ENCODE peak calls at places on chromosomes 2 and 18, in five cellular contexts. W is GM12865, K is heart left ventricle, C is A549, D is fibroblast of mammary gland. B is an unnamed sample.
A peak's percentile ranks its signal among the peaks of the same experiment; 100 is the strongest.

GRCh38 chr18:46268662-46269061 is 164.5 kb downstream of the HAUS1 start:
- DNase-seq in W (no peak), C (no peak), K (peak; percentile 55), D (no peak), B (no peak)

GRCh38 chr2:113686537-113686936 is 59.5 kb downstream of the RABL2A start:
- DNase-seq in W (no peak), C (no peak), D (peak; percentile 23), K (no peak), B (no peak)

GRCh38 chr2:214876815-214877214 is 67.3 kb upstream of the BARD1 start:
- DNase-seq in C (no peak), W (no peak), D (no peak), K (no peak), B (no peak)

GRCh38 chr18:361941-362913 is 94.4 kb upstream of the THOC1 start:
- DNase-seq in D (peak; percentile 99), C (no peak), K (peak; percentile 23), W (no peak), B (no peak)

GRCh38 chr2:8568543-8569302 is 113.1 kb upstream of the ID2 start:
- DNase-seq in W (no peak), K (no peak), D (no peak), C (no peak), B (peak; percentile 57)

GRCh38 chr18:31301201-31301655 is 16.7 kb upstream of the DSG1 start:
- DNase-seq in C (peak; percentile 10), W (no peak), K (peak; percentile 11), D (no peak), B (no peak)

GRCh38 chr2:186518945-186519344 is 32.9 kb downstream of the ZC3H15 start:
- DNase-seq in D (no peak), W (no peak), K (no peak), C (peak; percentile 51), B (no peak)

GRCh38 chr18:11136241-11136640 is 13.1 kb downstream of the PIEZO2 start:
- DNase-seq in C (no peak), W (no peak), D (no peak), K (no peak), B (no peak)

GRCh38 chr2:112582314-112582746 is 2.1 kb upstream of the CHCHD5 start:
- DNase-seq in C (peak; percentile 65), D (peak; percentile 78), W (peak; percentile 68), K (peak; percentile 12), B (no peak)

GRCh38 chr2:179751184-179751809 is 110.1 kb downstream of the ZNF385B start:
- DNase-seq in D (peak; percentile 58), K (no peak), W (peak; percentile 10), C (peak; percentile 27), B (no peak)

GRCh38 chr2:46547223-46548102 is 68.1 kb downstream of the TMEM247 start:
- DNase-seq in W (no peak), C (no peak), K (peak; percentile 60), D (no peak), B (peak; percentile 75)

GRCh38 chr2:46548521-46549144 is 69.3 kb downstream of the TMEM247 start:
- DNase-seq in C (no peak), D (no peak), K (no peak), W (no peak), B (peak; percentile 56)

GRCh38 chr2:46548103-46548486 is 68.7 kb downstream of the TMEM247 start:
- DNase-seq in D (no peak), K (peak; percentile 59), C (no peak), W (no peak), B (peak; percentile 71)

GRCh38 chr2:46549159-46549902 is 70.0 kb downstream of the TMEM247 start:
- DNase-seq in W (no peak), K (no peak), D (no peak), C (no peak), B (peak; percentile 65)

GRCh38 chr2:46545015-46545839 is 65.9 kb downstream of the TMEM247 start:
- DNase-seq in C (no peak), W (peak; percentile 85), K (no peak), D (no peak), B (peak; percentile 38)
- H3K4me3 ChIP-seq in C (no peak overlapping the region), W (peak overlapping the region; percentile 85), K (peak overlapping the region; percentile 71), D (no peak overlapping the region), B (peak overlapping the region; percentile 88)

GRCh38 chr2:153823880-153824279 is 47.8 kb upstream of the GALNT13 start:
- DNase-seq in K (no peak), C (no peak), W (no peak), D (peak; percentile 55), B (no peak)

GRCh38 chr2:153818242-153818641 is 53.5 kb upstream of the GALNT13 start:
- DNase-seq in K (no peak), D (no peak), C (no peak), W (no peak), B (no peak)

GRCh38 chr2:153819056-153819455 is 52.7 kb upstream of the GALNT13 start:
- DNase-seq in W (no peak), C (no peak), K (no peak), D (no peak), B (no peak)

DNA sequence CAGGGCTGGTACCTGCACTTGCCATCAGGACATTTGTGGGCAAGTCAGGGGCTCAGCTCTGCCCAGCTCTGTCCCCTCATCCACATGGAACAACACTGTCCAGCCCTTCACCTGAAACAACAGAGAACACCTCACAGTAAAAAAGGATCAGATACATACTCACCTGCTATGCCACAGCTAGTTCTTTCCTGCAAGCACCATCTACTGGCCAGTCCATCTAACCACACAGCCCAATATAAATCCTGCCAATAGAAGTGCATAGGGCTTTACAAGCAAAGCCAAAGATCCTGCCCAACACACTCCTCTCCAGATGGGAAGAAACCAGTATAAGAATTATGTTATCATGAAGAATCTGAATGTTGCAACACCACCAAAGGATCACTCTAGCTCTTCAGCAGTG is 52.2 kb upstream of the GALNT13 start:
- DNase-seq in W (no peak), D (no peak), C (peak; percentile 14), K (no peak), B (no peak)
- TF ChIP-seq CTCF in W (no peak), D (no peak), C (no peak), K (no peak), B (no peak)

DNA sequence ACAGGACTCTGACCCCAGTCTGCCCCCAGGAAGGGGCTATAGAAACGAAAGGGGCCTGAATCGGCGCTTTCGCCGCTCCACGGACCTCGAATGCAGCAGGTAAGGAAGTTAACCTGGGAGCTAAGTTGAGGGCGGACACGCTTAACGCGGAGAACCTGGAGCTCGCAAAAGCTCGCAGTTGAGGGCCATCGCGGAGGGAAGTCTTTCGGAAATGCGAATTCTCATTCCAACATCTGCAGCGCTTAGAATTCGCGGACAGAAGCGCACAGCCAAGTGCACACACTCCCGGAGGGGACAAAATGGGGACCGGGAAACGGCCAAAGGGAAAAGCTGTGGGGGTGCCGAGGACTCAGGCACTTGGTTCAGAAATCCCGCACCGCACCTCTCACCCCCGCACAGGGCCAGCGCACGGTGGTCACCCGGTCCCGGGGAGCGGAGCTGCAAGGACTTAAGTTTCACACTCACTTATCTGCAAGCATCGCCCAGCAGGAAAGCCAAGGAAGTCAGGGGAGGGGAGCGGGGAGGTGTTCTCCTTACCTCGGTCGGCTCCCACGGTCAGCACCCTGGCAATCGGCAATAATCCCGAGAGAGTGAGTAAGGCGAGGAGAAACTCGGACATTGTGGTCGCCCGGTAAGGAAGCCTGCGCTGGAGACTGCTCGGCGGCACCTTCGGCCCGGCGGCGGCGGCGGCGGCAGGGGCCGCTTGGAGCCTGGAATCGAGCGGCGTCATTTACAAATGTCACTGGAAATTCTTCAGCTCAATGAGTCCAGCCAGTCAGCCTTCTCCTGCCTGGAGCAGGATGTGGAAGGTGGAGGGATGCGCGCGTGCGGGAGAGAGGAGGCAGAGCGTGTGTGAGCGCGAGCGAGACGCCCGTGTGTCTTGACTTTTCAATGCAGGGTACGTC is 453 bp downstream of the LRP1B start:
- DNase-seq in D (peak; percentile 51), C (peak; percentile 25), W (peak; percentile 11), K (peak; percentile 12), B (peak; percentile 73)
- H3K4me3 ChIP-seq in D (peak overlapping the region; percentile 42), C (peak overlapping the region; percentile 43), W (peak overlapping the region; percentile 79), K (peak overlapping the region; percentile 50), B (peak overlapping the region; percentile 66)

DNA sequence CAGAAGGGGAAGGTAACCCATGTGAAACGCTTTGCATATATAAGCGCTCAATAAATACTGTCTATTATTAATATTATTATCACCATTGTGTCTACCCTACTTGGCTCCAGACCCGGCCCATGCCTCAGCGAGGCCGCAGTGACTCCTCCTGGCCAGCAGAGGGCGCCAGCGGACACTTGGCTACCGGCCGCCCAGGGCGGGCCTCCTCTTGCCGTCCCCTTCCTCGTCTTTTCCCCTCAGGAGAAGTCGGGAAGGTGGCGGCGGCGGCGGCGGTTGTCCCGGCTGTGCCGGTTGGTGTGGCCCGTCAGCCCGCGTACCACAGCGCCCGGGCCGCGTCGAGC is at the start of gene AGFG1:
- DNase-seq in C (peak; percentile 88), W (peak; percentile 84), D (peak; percentile 66), K (peak; percentile 84), B (peak; percentile 87)
- TF ChIP-seq CTCF in C (peak; percentile 90), W (peak; percentile 94), D (peak; percentile 93), K (peak; percentile 96), B (peak; percentile 98)

DNA sequence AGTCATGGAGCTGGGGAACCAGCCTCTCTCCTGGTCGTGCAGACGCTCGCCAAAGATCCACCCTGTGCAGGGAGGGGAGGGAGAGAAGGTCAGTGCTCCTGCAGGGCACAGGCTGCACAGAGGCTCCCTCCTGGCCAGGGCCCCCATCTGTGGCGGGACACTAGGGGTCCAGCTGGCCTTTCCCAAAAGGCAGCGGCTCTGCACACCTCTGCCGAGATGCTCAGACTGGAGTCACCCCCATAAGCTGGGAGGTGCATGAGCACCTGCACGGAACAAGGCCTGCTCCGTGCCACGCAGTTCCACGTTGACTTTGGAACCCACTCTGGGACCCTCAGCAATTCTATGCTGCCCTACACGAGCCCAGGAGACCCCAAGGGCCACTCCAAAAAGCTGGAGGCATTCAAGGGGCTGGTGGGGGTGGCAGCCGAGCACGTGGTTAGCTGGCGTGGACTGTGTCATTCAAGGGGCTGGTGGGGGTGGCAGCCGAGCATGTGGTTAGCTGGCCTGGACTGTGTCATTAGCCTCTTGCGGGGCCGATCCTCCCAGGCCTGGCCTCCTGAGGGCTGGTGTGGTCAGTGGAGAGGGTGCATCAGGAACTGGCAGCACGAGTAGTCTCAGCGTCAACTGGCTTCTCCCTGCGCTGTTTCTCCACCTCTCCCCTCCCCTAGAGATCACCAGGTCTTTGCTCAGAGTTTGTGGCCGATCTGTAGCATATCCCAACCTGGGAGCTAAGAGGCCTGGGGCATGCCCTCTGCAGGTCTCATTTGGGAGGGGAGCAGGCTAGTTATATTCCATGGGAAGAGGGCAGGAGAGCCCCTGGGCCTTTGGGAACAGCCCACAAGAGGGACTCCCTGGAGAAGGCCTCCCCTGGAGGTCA is 9.8 kb downstream of the SNORC start:
- DNase-seq in W (no peak), C (no peak), K (no peak), D (no peak), B (no peak)
- H3K4me3 ChIP-seq in W (no peak overlapping the region), C (no peak overlapping the region), K (no peak overlapping the region), D (no peak overlapping the region), B (no peak overlapping the region)